ENCODE peak calls at places on chromosome 18, in six cellular contexts. K is A549, I is left ventricle myocardium inferior, T is K562, E is body of pancreas, A is H9. Y is an unnamed sample.

GRCh38 chr18:76306685-76307292 is 188.3 kb downstream of the ZNF516 start:
- DNase-seq in K (no peak), I (no peak), T (no peak), E (no peak), A (no peak), Y (no peak)

GRCh38 chr18:36685580-36685979 is 143.2 kb downstream of the TPGS2 start:
- DNase-seq in K (no peak), I (no peak), T (no peak), E (no peak), A (no peak), Y (no peak)

GRCh38 chr18:77223221-77223639 is 26.4 kb upstream of the GALR1 start:
- DNase-seq in K (no peak), I (no peak), T (no peak), E (no peak), A (no peak), Y (peak)

GRCh38 chr18:79941473-79942119 is 9.9 kb downstream of the SLC66A2 start:
- DNase-seq in K (no peak), I (no peak), T (no peak), E (peak), A (peak), Y (no peak)

GRCh38 chr18:13934676-13935075 is 19.3 kb upstream of the MC2R start:
- DNase-seq in K (no peak), I (no peak), T (no peak), E (no peak), A (no peak), Y (no peak)

GRCh38 chr18:389658-390357 is 110.7 kb downstream of the COLEC12 start:
- DNase-seq in K (no peak), I (no peak), T (no peak), E (no peak), A (peak), Y (no peak)

GRCh38 chr18:35635171-35635570 is 53.6 kb downstream of the GALNT1 start:
- DNase-seq in K (no peak), I (no peak), T (no peak), E (no peak), A (no peak), Y (peak)

GRCh38 chr18:48073231-48073930 is 142.9 kb upstream of the SMAD2 start:
- DNase-seq in K (no peak), I (no peak), T (no peak), E (no peak), A (no peak), Y (peak)

GRCh38 chr18:37435150-37435872 is 130.3 kb downstream of the CELF4 start:
- DNase-seq in K (no peak), I (no peak), T (no peak), E (no peak), A (no peak), Y (peak)

GRCh38 chr18:50662775-50663383 is 103.0 kb downstream of the MAPK4 start:
- DNase-seq in K (no peak), I (no peak), T (no peak), E (no peak), A (no peak), Y (no peak)

GRCh38 chr18:31185551-31185950 is 22.9 kb upstream of the DSC1 start:
- DNase-seq in K (no peak), I (no peak), T (no peak), E (no peak), A (no peak), Y (no peak)

GRCh38 chr18:23386317-23386716 is 66.8 kb upstream of the RIOK3 start:
- DNase-seq in K (no peak), I (no peak), T (no peak), E (no peak), A (no peak), Y (no peak)

GRCh38 chr18:774811-775210 is 37.2 kb downstream of the YES1 start:
- DNase-seq in K (no peak), I (no peak), T (no peak), E (no peak), A (no peak), Y (no peak)

GRCh38 chr18:76875390-76876330 is 53.3 kb downstream of the ZNF236 start:
- DNase-seq in K (peak), I (no peak), T (peak), E (peak), A (peak), Y (no peak)

GRCh38 chr18:77108821-77109692 is 23.5 kb downstream of the MBP start:
- DNase-seq in K (no peak), I (no peak), T (no peak), E (no peak), A (no peak), Y (no peak)

GRCh38 chr18:34866739-34867138 is 156.6 kb downstream of the DTNA start:
- DNase-seq in K (no peak), I (no peak), T (no peak), E (no peak), A (no peak), Y (no peak)

GRCh38 chr18:52326001-52326400 is 14.0 kb upstream of the DCC start:
- DNase-seq in K (no peak), I (no peak), T (no peak), E (no peak), A (no peak), Y (no peak)

GRCh38 chr18:65753520-65753919 is 2.7 kb downstream of the CDH7 start:
- DNase-seq in K (no peak), I (no peak), T (no peak), E (peak), A (peak), Y (no peak)

GRCh38 chr18:79248495-79249078 is 147.1 kb upstream of the NFATC1 start:
- DNase-seq in K (no peak), I (no peak), T (no peak), E (no peak), A (no peak), Y (no peak)

GRCh38 chr18:6920099-6920955 is 190.8 kb downstream of the ARHGAP28 start:
- DNase-seq in K (peak), I (no peak), T (peak), E (peak), A (peak), Y (peak)

GRCh38 chr18:59787998-59788875 is 91.0 kb upstream of the CCBE1 start:
- DNase-seq in K (peak), I (no peak), T (no peak), E (no peak), A (no peak), Y (peak)

GRCh38 chr18:63684718-63685117 is 18.0 kb upstream of the SERPINB11 start:
- DNase-seq in K (no peak), I (no peak), T (no peak), E (no peak), A (no peak), Y (no peak)

DNA sequence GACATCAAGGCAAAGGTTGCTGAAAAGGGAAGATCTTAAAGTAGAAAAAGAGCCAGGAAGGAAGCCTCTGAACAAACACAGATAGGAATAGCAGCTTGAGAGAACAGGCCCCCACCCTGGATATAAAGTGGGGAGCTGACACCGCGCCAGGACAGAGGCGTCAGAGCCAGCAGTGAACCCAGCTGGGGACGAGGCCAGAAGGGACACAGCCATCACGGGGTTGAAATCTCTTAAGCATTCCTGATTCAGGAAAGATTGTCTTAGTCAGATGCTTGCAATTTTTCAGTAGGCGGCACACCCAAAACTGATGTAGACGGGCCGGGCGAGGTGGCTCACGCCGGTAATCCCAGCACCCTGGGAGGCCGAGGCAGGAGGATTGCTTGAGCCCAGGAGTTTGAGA is 93.8 kb upstream of the PHLPP1 start:
- DNase-seq in K (no peak), I (peak), T (no peak), E (peak), A (no peak), Y (no peak)
- H3K27ac ChIP-seq in K (no peak), I (peak), T (no peak), E (no peak), A (no peak), Y (no peak)

DNA sequence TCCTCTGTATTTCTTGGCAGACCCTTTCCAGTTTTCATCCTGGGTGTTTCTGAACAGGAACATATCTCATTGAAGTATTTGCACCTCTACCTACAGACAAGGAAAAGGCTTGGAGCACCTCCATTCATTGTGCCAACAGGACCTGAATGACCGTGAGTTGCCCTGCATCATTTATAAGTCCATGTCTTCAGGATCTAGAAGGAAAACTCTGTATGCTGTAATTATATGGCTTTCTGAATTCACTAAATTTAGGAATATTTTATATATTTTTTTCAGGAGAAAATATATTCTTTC is 402.3 kb upstream of the SLC14A2 start:
- DNase-seq in K (no peak), I (no peak), T (no peak), E (no peak), A (no peak), Y (no peak)
- TF ChIP-seq CTCF in K (no peak), I (peak), T (no peak), E (no peak), A (peak), Y (peak)

DNA sequence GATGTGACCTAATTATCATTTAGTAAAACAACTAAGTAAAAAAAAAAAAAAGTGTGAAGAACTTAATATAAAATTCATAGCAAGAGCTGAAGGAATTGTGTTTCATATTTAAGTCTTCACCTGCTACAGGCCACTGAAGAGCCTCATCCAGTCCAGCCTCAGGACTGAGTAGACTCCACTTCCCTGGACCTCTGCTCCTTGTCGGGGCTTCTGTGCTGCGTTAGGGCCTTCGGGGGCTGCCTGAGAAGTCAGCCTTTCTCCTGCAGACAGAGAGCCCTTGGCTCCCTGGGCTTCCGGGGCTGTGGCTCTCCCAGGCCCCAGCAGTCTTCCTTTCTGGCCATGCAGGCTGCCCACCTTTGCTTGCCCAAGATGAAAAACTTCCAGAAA is 95.5 kb downstream of the MTCL1 start:
- DNase-seq in K (no peak), I (no peak), T (no peak), E (no peak), A (no peak), Y (peak)
- H3K27ac ChIP-seq in K (peak), I (no peak), T (no peak), E (peak), A (peak), Y (peak)

DNA sequence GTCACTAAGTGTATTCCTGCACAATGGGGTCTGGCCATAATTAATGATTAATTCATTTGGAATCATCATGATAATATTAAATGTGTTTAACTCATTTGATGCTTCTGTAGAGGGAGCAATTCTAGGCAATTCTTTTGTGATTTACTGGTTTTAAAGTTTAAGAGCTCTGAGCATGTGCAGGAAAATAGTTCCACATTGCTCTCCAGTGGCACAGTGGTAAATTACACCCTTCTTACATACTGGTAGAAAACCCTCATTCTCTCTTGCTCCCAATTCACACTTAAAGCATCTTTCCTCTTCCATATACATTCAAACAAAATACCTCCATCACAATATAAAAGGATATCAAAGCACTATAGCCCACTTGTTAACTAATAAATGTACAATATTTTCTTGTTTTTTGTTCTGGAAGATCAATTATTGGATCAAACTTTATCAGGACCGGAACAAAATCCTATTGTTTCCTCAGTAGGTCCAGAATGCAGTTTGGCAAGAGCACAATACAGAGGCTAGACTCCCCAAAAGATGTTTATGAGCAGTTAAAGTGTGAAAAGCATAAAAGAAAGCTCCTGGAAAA is 844.3 kb downstream of the MBD2 start:
- DNase-seq in K (peak), I (no peak), T (peak), E (no peak), A (no peak), Y (peak)
- TF ChIP-seq CTCF in K (peak), I (peak), T (no peak), E (peak), A (peak), Y (peak)

DNA sequence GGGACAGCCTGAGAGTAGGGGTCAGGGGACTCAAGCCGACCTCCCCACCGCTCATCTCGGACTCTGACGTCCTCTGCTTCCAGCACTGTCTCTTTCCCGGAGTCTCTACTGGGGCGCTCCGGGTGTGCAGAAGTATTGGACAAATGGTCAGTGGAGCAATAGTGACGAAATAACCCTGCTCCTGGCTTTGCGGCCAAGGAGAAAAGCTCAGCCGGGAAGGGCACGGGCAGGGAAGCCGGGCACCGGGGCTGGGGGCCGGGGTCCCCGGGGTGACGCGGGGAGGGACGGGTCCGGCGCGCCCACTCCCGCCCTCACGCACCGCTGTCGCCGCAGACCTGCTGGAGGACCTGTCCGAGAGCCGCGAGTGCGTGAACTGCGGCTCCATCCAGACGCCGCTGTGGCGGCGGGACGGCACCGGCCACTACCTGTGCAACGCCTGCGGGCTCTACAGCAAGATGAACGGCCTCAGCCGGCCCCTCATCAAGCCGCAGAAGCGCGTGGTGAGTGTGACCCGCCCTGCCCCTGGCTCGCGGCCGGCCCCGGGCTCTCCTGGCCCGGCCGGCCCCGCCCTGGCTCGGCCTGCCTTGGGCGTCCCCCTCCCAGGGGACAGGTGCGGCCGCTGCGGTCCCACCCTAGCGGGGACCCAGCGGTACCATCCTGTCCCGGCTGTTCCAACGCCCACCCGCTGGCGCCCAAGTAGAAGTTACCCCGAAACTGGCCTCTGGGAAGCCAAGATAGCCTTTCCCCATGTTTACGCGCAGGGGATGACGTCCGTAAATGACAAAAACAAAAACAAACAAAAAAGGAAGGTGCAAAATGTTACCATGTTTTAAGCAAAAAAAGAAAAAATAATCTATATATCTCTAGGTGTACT is 7.5 kb downstream of the GATA6 start:
- DNase-seq in K (no peak), I (peak), T (no peak), E (peak), A (peak), Y (no peak)
- H3K27ac ChIP-seq in K (no peak), I (peak), T (no peak), E (peak), A (no peak), Y (no peak)

GRCh38 chr18:46294325-46294724 is 190.1 kb downstream of the HAUS1 start:
- DNase-seq in K (no peak), I (no peak), T (no peak), E (no peak), A (peak), Y (no peak)
- TF ChIP-seq CTCF in K (no peak), I (no peak), T (no peak), E (no peak), A (no peak), Y (no peak)

DNA sequence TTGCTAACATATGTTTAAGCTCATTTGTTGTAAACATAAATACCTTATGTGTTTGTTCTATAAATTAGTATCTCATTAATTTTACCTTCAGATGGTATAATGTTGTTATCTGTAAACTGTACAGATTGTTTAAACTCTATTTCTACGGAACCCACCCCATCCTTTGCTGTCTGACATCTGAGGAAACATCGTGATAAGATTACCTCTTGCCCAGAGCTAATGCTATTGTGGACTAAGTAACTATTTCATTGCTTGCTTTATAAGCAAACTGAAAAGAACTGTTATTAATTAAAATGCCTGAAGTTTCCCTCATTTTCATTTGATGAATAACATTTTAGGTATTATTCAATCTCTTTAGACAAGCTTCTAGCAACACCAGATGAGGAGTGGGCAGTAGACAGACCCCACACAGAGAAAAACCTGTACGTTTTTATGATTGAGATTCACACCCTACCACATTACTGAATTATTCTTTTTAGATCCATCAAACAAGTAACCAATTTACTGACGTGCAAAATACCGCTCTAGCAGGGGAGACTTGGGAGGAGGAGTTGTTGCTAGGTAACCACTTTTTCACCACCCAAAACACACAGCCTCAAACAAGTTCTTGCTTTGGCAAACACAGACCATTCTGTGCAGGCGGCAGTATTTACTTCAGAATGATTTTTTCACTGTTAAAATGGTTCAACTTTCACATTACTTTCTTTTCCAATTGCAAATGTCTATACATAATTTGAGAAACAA is 1.9 kb upstream of the SYT4 start:
- DNase-seq in K (no peak), I (no peak), T (no peak), E (no peak), A (peak), Y (peak)
- H3K27ac ChIP-seq in K (no peak), I (no peak), T (no peak), E (no peak), A (no peak), Y (no peak)